ENCODE peak calls at places on chromosomes 12 and 14, in nine cellular contexts. G is activated naive CD4-positive, alpha-beta T cell treated with anti-CD3 and anti-CD28 coated beads for 36 hours; H is RPMI8226; X is hypothalamus; J is cardiac fibroblast; S is omental fat pad; R is activated B cell treated with CpG ODN at 0.5 μM for 24 hours; W is mesothelial cell of epicardium; E is GM12891. L is an unnamed sample.

GRCh38 chr12:56749364-56749763 is 2.8 kb downstream of the PRIM1 start:
- DNase-seq in G (no peak), H (peak; percentile 19), X (no peak), J (no peak), S (no peak), R (no peak), W (no peak), E (no peak), L (no peak)

GRCh38 chr12:14373202-14373601 is 7.7 kb downstream of the ATF7IP start:
- DNase-seq in G (no peak), H (no peak), X (no peak), J (peak; percentile 61), S (no peak), R (no peak), W (no peak), E (no peak), L (no peak)

GRCh38 chr14:66815687-66816086 is 307.7 kb downstream of the GPHN start:
- DNase-seq in G (no peak), H (no peak), X (no peak), J (peak; percentile 1), S (no peak), R (no peak), W (no peak), E (no peak), L (no peak)

GRCh38 chr12:100317371-100317770 is 39.5 kb upstream of the SLC17A8 start:
- DNase-seq in G (no peak), H (no peak), X (no peak), J (no peak), S (no peak), R (no peak), W (no peak), E (no peak), L (no peak)

GRCh38 chr14:104195361-104195760 is 57.0 kb downstream of the KIF26A start:
- DNase-seq in G (no peak), H (no peak), X (no peak), J (no peak), S (no peak), R (no peak), W (no peak), E (no peak), L (no peak)

GRCh38 chr12:115598827-115599226 is 678.7 kb downstream of the MED13L start:
- DNase-seq in G (no peak), H (no peak), X (peak; percentile 21), J (peak; percentile 3), S (no peak), R (no peak), W (no peak), E (no peak), L (no peak)

GRCh38 chr14:65185859-65186258 is 83.5 kb upstream of the MAX start:
- DNase-seq in G (no peak), H (no peak), X (no peak), J (no peak), S (no peak), R (no peak), W (no peak), E (no peak), L (no peak)

GRCh38 chr12:49560695-49561094 is 7.2 kb downstream of the MCRS1 start:
- DNase-seq in G (no peak), H (no peak), X (no peak), J (no peak), S (no peak), R (no peak), W (no peak), E (no peak), L (no peak)

GRCh38 chr12:52682381-52682660 is 2.1 kb upstream of the KRT1 start:
- DNase-seq in G (no peak), H (no peak), X (no peak), J (peak; percentile 7), S (no peak), R (no peak), W (no peak), E (no peak), L (no peak)

GRCh38 chr14:78154827-78155226 is 15.3 kb upstream of the NRXN3 start:
- DNase-seq in G (no peak), H (no peak), X (peak; percentile 13), J (no peak), S (no peak), R (no peak), W (no peak), E (no peak), L (peak; percentile 19)

L was measured in DMS53.